ENCODE peak calls at places on chromosomes 2 and 18, in nine cellular contexts. G, L, T, X, M, K, B, D and R are unnamed samples.

GRCh38 chr2:102122115-102122514 is 20.4 kb upstream of the IL1R1 start:
- DNase-seq in G (no peak), L (peak), T (peak), X (no peak), M (no peak), K (peak), B (no peak), D (no peak), R (peak)

GRCh38 chr2:8094571-8094970 is 587.3 kb upstream of the ID2 start:
- DNase-seq in G (no peak), L (peak), T (no peak), X (no peak), M (no peak), K (no peak), B (no peak), D (no peak), R (no peak)

GRCh38 chr2:145682536-145683157 is 1162.7 kb upstream of the ZEB2 start:
- DNase-seq in G (no peak), L (no peak), T (no peak), X (no peak), M (no peak), K (peak), B (no peak), D (no peak), R (peak)

GRCh38 chr18:72160504-72161445 is 383.4 kb downstream of the CBLN2 start:
- DNase-seq in G (no peak), L (no peak), T (no peak), X (no peak), M (no peak), K (no peak), B (no peak), D (no peak), R (no peak)

GRCh38 chr2:170113168-170113567 is 64.8 kb upstream of the MYO3B start:
- DNase-seq in G (no peak), L (no peak), T (no peak), X (no peak), M (no peak), K (no peak), B (no peak), D (no peak), R (peak)

GRCh38 chr2:46887028-46887885 is 28.3 kb downstream of the MCFD2 start:
- DNase-seq in G (no peak), L (peak), T (no peak), X (no peak), M (no peak), K (peak), B (no peak), D (no peak), R (no peak)

GRCh38 chr2:201881382-201881720 is 75.0 kb downstream of the CDK15 start:
- DNase-seq in G (no peak), L (peak), T (no peak), X (no peak), M (no peak), K (peak), B (no peak), D (no peak), R (no peak)

GRCh38 chr18:10840768-10841167 is 308.6 kb downstream of the PIEZO2 start:
- DNase-seq in G (no peak), L (peak), T (no peak), X (no peak), M (no peak), K (no peak), B (no peak), D (no peak), R (no peak)

GRCh38 chr18:65610939-65611338 is 139.9 kb upstream of the CDH7 start:
- DNase-seq in G (no peak), L (no peak), T (no peak), X (no peak), M (no peak), K (no peak), B (no peak), D (no peak), R (no peak)

GRCh38 chr2:1721706-1722483 is 22.4 kb downstream of the PXDN start:
- DNase-seq in G (no peak), L (peak), T (no peak), X (no peak), M (no peak), K (peak), B (no peak), D (no peak), R (peak)

GRCh38 chr2:112317303-112318158 is 42.1 kb downstream of the ZC3H6 start:
- DNase-seq in G (no peak), L (no peak), T (no peak), X (no peak), M (no peak), K (peak), B (no peak), D (no peak), R (peak)

GRCh38 chr2:157107877-157108276 is 149.6 kb upstream of the GALNT5 start:
- DNase-seq in G (no peak), L (no peak), T (no peak), X (no peak), M (no peak), K (peak), B (no peak), D (peak), R (peak)

GRCh38 chr2:48912110-48912509 is 156.6 kb upstream of the LHCGR start:
- DNase-seq in G (no peak), L (no peak), T (no peak), X (no peak), M (no peak), K (no peak), B (no peak), D (no peak), R (no peak)

GRCh38 chr18:49207373-49207772 is 253.1 kb downstream of the DYM start:
- DNase-seq in G (no peak), L (peak), T (no peak), X (no peak), M (no peak), K (peak), B (no peak), D (no peak), R (no peak)

GRCh38 chr18:32470136-32470712 is 458 bp downstream of the GAREM1 start:
- DNase-seq in G (no peak), L (peak), T (no peak), X (peak), M (peak), K (peak), B (peak), D (peak), R (peak)

GRCh38 chr2:135603543-135603942 is 72.3 kb downstream of the R3HDM1 start:
- DNase-seq in G (no peak), L (no peak), T (no peak), X (no peak), M (no peak), K (no peak), B (no peak), D (no peak), R (no peak)

GRCh38 chr2:12554235-12555011 is 162.3 kb upstream of the TRIB2 start:
- DNase-seq in G (no peak), L (no peak), T (no peak), X (no peak), M (no peak), K (no peak), B (no peak), D (no peak), R (no peak)

GRCh38 chr2:223050900-223051299 is 1.1 kb upstream of the KCNE4 start:
- DNase-seq in G (no peak), L (peak), T (no peak), X (no peak), M (no peak), K (peak), B (peak), D (no peak), R (peak)

GRCh38 chr2:41916177-41916576 is 131.6 kb upstream of the PKDCC start:
- DNase-seq in G (no peak), L (no peak), T (no peak), X (no peak), M (no peak), K (no peak), B (no peak), D (no peak), R (no peak)

GRCh38 chr2:222572761-222573174 is 83.1 kb downstream of the FARSB start:
- DNase-seq in G (no peak), L (peak), T (peak), X (no peak), M (no peak), K (peak), B (no peak), D (no peak), R (peak)

GRCh38 chr2:113198790-113199612 is 25.2 kb downstream of the PSD4 start:
- DNase-seq in G (peak), L (peak), T (no peak), X (peak), M (peak), K (peak), B (peak), D (peak), R (peak)

GRCh38 chr2:39289609-39290008 is 45.8 kb upstream of the CDKL4 start:
- DNase-seq in G (no peak), L (no peak), T (no peak), X (no peak), M (no peak), K (peak), B (no peak), D (no peak), R (peak)

GRCh38 chr2:985317-985898 is 34.8 kb downstream of the SNTG2 start:
- DNase-seq in G (no peak), L (no peak), T (no peak), X (no peak), M (no peak), K (no peak), B (no peak), D (no peak), R (no peak)

GRCh38 chr2:230774348-230774951 is 61.8 kb downstream of the CAB39 start:
- DNase-seq in G (no peak), L (peak), T (peak), X (no peak), M (no peak), K (peak), B (no peak), D (no peak), R (peak)

GRCh38 chr18:23586249-23587196 is at the start of gene NPC1:
- DNase-seq in G (peak), L (peak), T (peak), X (peak), M (peak), K (peak), B (peak), D (peak), R (peak)

GRCh38 chr2:207182916-207183315 is 17.2 kb upstream of the KLF7 start:
- DNase-seq in G (no peak), L (peak), T (no peak), X (no peak), M (no peak), K (peak), B (no peak), D (no peak), R (peak)

GRCh38 chr2:168165418-168165817 is 82.0 kb downstream of the STK39 start:
- DNase-seq in G (no peak), L (peak), T (peak), X (no peak), M (no peak), K (no peak), B (no peak), D (no peak), R (peak)

GRCh38 chr2:188726561-188727247 is 247.5 kb upstream of the COL3A1 start:
- DNase-seq in G (no peak), L (peak), T (no peak), X (no peak), M (no peak), K (no peak), B (no peak), D (no peak), R (no peak)

GRCh38 chr2:203718087-203718486 is 11.6 kb downstream of the CD28 start:
- DNase-seq in G (no peak), L (no peak), T (no peak), X (no peak), M (no peak), K (peak), B (peak), D (peak), R (peak)

GRCh38 chr18:56712761-56713160 is 61.6 kb downstream of the WDR7 start:
- DNase-seq in G (no peak), L (no peak), T (no peak), X (no peak), M (no peak), K (no peak), B (no peak), D (no peak), R (no peak)

GRCh38 chr2:108858894-108859293 is 72.3 kb downstream of the CCDC138 start:
- DNase-seq in G (no peak), L (peak), T (peak), X (no peak), M (no peak), K (peak), B (no peak), D (no peak), R (peak)

GRCh38 chr2:108854484-108854883 is 67.9 kb downstream of the CCDC138 start:
- DNase-seq in G (no peak), L (no peak), T (no peak), X (no peak), M (no peak), K (no peak), B (no peak), D (no peak), R (no peak)

GRCh38 chr2:108853421-108853820 is 66.8 kb downstream of the CCDC138 start:
- DNase-seq in G (no peak), L (peak), T (peak), X (no peak), M (no peak), K (peak), B (no peak), D (no peak), R (peak)

GRCh38 chr2:108852375-108852774 is 65.8 kb downstream of the CCDC138 start:
- DNase-seq in G (no peak), L (no peak), T (no peak), X (no peak), M (no peak), K (no peak), B (no peak), D (no peak), R (no peak)

DNA sequence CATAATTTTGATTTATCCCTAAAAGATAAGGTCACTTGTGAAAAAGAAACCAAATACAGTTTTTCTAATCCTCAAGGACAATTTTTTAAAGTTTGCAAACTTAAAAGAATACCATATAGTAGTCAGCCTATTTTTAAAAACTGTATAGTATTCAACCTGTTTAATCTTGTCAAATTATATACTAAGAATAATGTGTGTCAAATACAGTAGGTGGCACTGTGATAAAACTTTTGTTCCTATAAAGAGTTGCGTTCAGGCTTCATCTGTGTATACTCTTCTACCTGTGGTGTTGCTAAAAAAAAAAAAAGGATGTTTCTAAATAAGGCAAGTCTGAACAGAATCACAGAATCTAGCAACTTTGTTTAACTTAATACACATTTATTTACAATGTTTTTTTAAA is 68.6 kb downstream of the CCDC138 start:
- DNase-seq in G (no peak), L (peak), T (no peak), X (no peak), M (no peak), K (peak), B (no peak), D (no peak), R (peak)
- TF ChIP-seq CTCF in G (peak), L (peak), T (peak), X (no peak), M (no peak), K (peak), B (no peak), D (peak), R (no peak)

GRCh38 chr18:54031243-54031642 is 193.2 kb downstream of the MBD2 start:
- DNase-seq in G (no peak), L (no peak), T (no peak), X (no peak), M (no peak), K (no peak), B (no peak), D (no peak), R (no peak)
- TF ChIP-seq CTCF in G (no peak), L (no peak), T (no peak), X (no peak), M (no peak), K (no peak), B (no peak), D (no peak), R (no peak)

GRCh38 chr2:71153585-71153984 is 23.2 kb downstream of the MPHOSPH10 start:
- DNase-seq in G (no peak), L (no peak), T (no peak), X (no peak), M (no peak), K (no peak), B (no peak), D (no peak), R (no peak)

GRCh38 chr2:71155846-71156245 is 25.4 kb downstream of the MPHOSPH10 start:
- DNase-seq in G (no peak), L (no peak), T (no peak), X (no peak), M (no peak), K (no peak), B (no peak), D (no peak), R (no peak)

GRCh38 chr2:71156531-71156930 is 26.1 kb downstream of the MPHOSPH10 start:
- DNase-seq in G (no peak), L (peak), T (peak), X (no peak), M (no peak), K (peak), B (no peak), D (no peak), R (peak)

GRCh38 chr2:71154279-71154678 is 23.8 kb downstream of the MPHOSPH10 start:
- DNase-seq in G (no peak), L (no peak), T (no peak), X (no peak), M (no peak), K (no peak), B (no peak), D (no peak), R (no peak)

DNA sequence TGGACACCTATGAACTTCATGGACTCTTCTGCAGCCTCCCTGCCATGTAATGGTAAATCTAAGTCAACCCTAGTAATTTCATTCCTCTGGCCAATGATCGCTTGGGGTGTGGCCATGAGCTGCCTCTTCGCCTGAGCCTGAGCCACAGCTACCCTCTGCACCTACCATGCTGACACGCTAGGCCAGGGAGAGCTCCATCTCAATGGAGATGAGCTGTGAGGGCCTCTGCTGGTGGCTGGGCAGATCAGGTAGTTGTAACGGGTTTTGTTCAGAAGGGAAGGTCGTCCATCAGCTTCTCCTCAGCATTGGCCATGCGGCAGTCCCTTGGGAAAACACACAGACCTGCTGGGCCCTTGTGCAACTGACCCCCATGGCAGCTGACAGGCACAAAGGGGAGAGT is 24.4 kb downstream of the MPHOSPH10 start:
- DNase-seq in G (no peak), L (no peak), T (no peak), X (no peak), M (no peak), K (no peak), B (no peak), D (peak), R (no peak)
- TF ChIP-seq CTCF in G (no peak), L (no peak), T (peak), X (no peak), M (no peak), K (no peak), B (no peak), D (no peak), R (no peak)

GRCh38 chr2:211879323-211879722 is 659.3 kb downstream of the ERBB4 start:
- DNase-seq in G (no peak), L (no peak), T (no peak), X (no peak), M (no peak), K (peak), B (no peak), D (no peak), R (no peak)
- TF ChIP-seq CTCF in G (no peak), L (no peak), T (peak), X (no peak), M (no peak), K (peak), B (peak), D (no peak), R (peak)